ENCODE peak calls at places on chromosomes 5 and 9, in nine cellular contexts. N is astrocyte of the spinal cord, E is epithelial cell of proximal tubule, U is fibroblast of the aortic adventitia, V is adrenal gland, S is endothelial cell of umbilical vein, C is cardiac muscle cell, Y is GM06990, K is lower leg skin. B is an unnamed sample.

GRCh38 chr5:92904021-92904420 is 677.0 kb downstream of the NR2F1-AS1 start:
- DNase-seq in N (no peak), E (no peak), U (no peak), V (no peak), S (no peak), C (no peak), Y (no peak), K (no peak), B (no peak)

GRCh38 chr5:148849461-148849860 is 23.1 kb downstream of the ADRB2 start:
- DNase-seq in N (no peak), E (no peak), U (no peak), V (peak), S (no peak), C (no peak), Y (no peak), K (no peak), B (no peak)

GRCh38 chr9:107569171-107569570 is 79.6 kb upstream of the KLF4 start:
- DNase-seq in N (no peak), E (no peak), U (peak), V (peak), S (peak), C (no peak), Y (no peak), K (no peak), B (no peak)

GRCh38 chr5:78518365-78519197 is 130.0 kb downstream of the LHFPL2 start:
- DNase-seq in N (peak), E (no peak), U (peak), V (peak), S (peak), C (peak), Y (no peak), K (no peak), B (no peak)

GRCh38 chr5:151580858-151581257 is 10.3 kb downstream of the FAT2 start:
- DNase-seq in N (no peak), E (no peak), U (no peak), V (no peak), S (no peak), C (no peak), Y (no peak), K (no peak), B (no peak)

GRCh38 chr5:170248635-170249227 is 15.9 kb downstream of the C5orf58 start:
- DNase-seq in N (no peak), E (no peak), U (no peak), V (no peak), S (no peak), C (no peak), Y (no peak), K (no peak), B (no peak)

GRCh38 chr9:109448223-109448622 is 49.9 kb downstream of the PTPN3 start:
- DNase-seq in N (peak), E (no peak), U (peak), V (no peak), S (no peak), C (peak), Y (no peak), K (no peak), B (no peak)

GRCh38 chr5:96997265-96997859 is 61.5 kb downstream of the LNPEP start:
- DNase-seq in N (peak), E (peak), U (peak), V (peak), S (peak), C (peak), Y (peak), K (no peak), B (no peak)

GRCh38 chr9:30746589-30746988 is 1637.9 kb upstream of the ACO1 start:
- DNase-seq in N (no peak), E (no peak), U (no peak), V (no peak), S (no peak), C (no peak), Y (no peak), K (no peak), B (no peak)

GRCh38 chr5:53962306-53962705 is 348.1 kb downstream of the ARL15 start:
- DNase-seq in N (no peak), E (no peak), U (no peak), V (no peak), S (no peak), C (no peak), Y (no peak), K (no peak), B (no peak)

GRCh38 chr5:78547171-78547570 is 101.4 kb downstream of the LHFPL2 start:
- DNase-seq in N (peak), E (no peak), U (peak), V (peak), S (no peak), C (peak), Y (no peak), K (no peak), B (no peak)

GRCh38 chr5:146213210-146213838 is 9.9 kb downstream of the RBM27 start:
- DNase-seq in N (peak), E (peak), U (peak), V (no peak), S (peak), C (peak), Y (no peak), K (no peak), B (no peak)

GRCh38 chr5:141100243-141100805 is at the start of gene PCDHB3:
- DNase-seq in N (peak), E (no peak), U (peak), V (peak), S (peak), C (peak), Y (no peak), K (no peak), B (peak)

GRCh38 chr5:24167791-24168190 is 477.0 kb downstream of the CDH10 start:
- DNase-seq in N (no peak), E (peak), U (no peak), V (no peak), S (no peak), C (no peak), Y (no peak), K (no peak), B (no peak)

GRCh38 chr5:121366515-121366914 is 485.2 kb upstream of the FTMT start:
- DNase-seq in N (peak), E (peak), U (peak), V (no peak), S (no peak), C (no peak), Y (no peak), K (no peak), B (no peak)

GRCh38 chr5:43631182-43631910 is 28.4 kb downstream of the NNT start:
- DNase-seq in N (peak), E (no peak), U (peak), V (peak), S (peak), C (peak), Y (peak), K (peak), B (no peak)

GRCh38 chr5:73151733-73152410 is 21.1 kb upstream of the TMEM174 start:
- DNase-seq in N (peak), E (no peak), U (peak), V (no peak), S (peak), C (no peak), Y (no peak), K (no peak), B (no peak)

GRCh38 chr5:132090107-132090506 is 16.5 kb downstream of the CSF2 start:
- DNase-seq in N (peak), E (peak), U (peak), V (no peak), S (peak), C (peak), Y (no peak), K (no peak), B (no peak)

GRCh38 chr9:108779506-108779905 is 76.3 kb downstream of the ACTL7B start:
- DNase-seq in N (no peak), E (no peak), U (no peak), V (no peak), S (no peak), C (no peak), Y (no peak), K (no peak), B (no peak)

GRCh38 chr5:78799254-78800017 is 150.9 kb upstream of the LHFPL2 start:
- DNase-seq in N (peak), E (no peak), U (peak), V (no peak), S (no peak), C (peak), Y (no peak), K (no peak), B (no peak)

GRCh38 chr5:133508845-133509741 is 103.2 kb downstream of the FSTL4 start:
- DNase-seq in N (no peak), E (peak), U (no peak), V (no peak), S (no peak), C (no peak), Y (no peak), K (no peak), B (no peak)

GRCh38 chr5:98050583-98050982 is 722.9 kb upstream of the RGMB start:
- DNase-seq in N (peak), E (no peak), U (peak), V (no peak), S (no peak), C (peak), Y (no peak), K (no peak), B (no peak)

GRCh38 chr9:102497709-102498108 is 497.4 kb upstream of the CYLC2 start:
- DNase-seq in N (no peak), E (no peak), U (no peak), V (no peak), S (no peak), C (no peak), Y (no peak), K (no peak), B (no peak)

GRCh38 chr9:20650313-20650712 is 28.0 kb upstream of the MLLT3 start:
- DNase-seq in N (no peak), E (no peak), U (no peak), V (no peak), S (no peak), C (no peak), Y (no peak), K (no peak), B (no peak)

GRCh38 chr9:42852133-42852532 is 668.7 kb downstream of the SPATA31A6 start:
- DNase-seq in N (peak), E (peak), U (peak), V (peak), S (no peak), C (peak), Y (peak), K (peak), B (peak)
- H3K4me3 ChIP-seq in N (peak), E (peak), U (peak), V (no peak), S (no peak), C (peak), Y (no peak), K (peak), B (no peak)

DNA sequence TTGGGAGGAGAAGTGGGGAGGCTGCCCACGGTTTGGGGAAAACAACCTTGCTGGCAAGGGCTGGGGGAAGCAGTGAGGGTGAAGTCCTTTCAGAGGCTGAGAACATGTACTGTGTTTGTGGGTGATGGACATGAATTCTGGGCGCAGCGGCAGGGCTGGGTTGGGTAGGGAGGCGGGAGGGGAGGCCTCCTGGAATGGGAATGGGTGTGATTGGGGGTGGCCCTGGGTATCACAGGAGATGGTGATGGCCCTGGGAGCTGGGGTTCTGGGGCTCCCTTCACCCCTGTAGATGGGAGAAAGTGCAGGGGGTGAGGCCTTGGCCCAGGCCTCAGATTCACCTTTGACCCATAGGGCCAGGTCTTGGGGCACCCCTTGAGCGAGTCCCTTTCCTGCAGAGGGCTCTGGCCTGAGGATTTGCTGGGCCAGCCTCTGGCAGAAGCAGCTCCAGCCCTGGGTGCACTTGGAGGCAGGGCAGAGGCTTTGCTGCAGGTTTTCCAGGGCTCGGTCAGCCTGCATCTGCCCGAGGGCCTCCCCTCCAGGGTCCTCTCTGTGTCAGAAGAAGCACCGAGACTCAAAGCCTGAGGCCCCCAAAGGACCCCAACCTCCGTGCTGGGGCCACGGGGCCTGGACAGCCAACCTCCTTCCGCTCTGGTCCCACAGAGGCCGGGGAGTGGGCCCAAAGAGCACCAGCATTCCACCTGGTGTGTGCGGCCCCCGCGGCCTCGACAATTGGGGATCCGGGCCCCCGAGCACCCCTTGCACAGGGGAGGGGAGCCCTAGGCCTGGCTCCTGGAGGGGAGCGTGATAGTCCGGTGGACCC is 1.4 kb upstream of the TOR4A start:
- DNase-seq in N (no peak), E (no peak), U (no peak), V (no peak), S (no peak), C (no peak), Y (peak), K (no peak), B (peak)
- H3K4me3 ChIP-seq in N (no peak), E (no peak), U (no peak), V (no peak), S (no peak), C (no peak), Y (no peak), K (no peak), B (no peak)

GRCh38 chr9:2261421-2262103 is 246.4 kb downstream of the SMARCA2 start:
- DNase-seq in N (no peak), E (no peak), U (no peak), V (no peak), S (no peak), C (no peak), Y (no peak), K (no peak), B (no peak)

GRCh38 chr9:2262809-2263510 is 247.8 kb downstream of the SMARCA2 start:
- DNase-seq in N (peak), E (peak), U (peak), V (no peak), S (no peak), C (no peak), Y (no peak), K (no peak), B (no peak)

GRCh38 chr9:2263665-2264064 is 248.5 kb downstream of the SMARCA2 start:
- DNase-seq in N (no peak), E (no peak), U (no peak), V (no peak), S (no peak), C (no peak), Y (no peak), K (no peak), B (no peak)

GRCh38 chr9:2262371-2262770 is 247.2 kb downstream of the SMARCA2 start:
- DNase-seq in N (no peak), E (no peak), U (no peak), V (peak), S (no peak), C (no peak), Y (no peak), K (no peak), B (no peak)

GRCh38 chr9:2264081-2264480 is 248.9 kb downstream of the SMARCA2 start:
- DNase-seq in N (no peak), E (no peak), U (no peak), V (no peak), S (no peak), C (no peak), Y (no peak), K (no peak), B (no peak)
- H3K4me3 ChIP-seq in N (no peak), E (no peak), U (no peak), V (no peak), S (no peak), C (no peak), Y (no peak), K (no peak), B (no peak)

DNA sequence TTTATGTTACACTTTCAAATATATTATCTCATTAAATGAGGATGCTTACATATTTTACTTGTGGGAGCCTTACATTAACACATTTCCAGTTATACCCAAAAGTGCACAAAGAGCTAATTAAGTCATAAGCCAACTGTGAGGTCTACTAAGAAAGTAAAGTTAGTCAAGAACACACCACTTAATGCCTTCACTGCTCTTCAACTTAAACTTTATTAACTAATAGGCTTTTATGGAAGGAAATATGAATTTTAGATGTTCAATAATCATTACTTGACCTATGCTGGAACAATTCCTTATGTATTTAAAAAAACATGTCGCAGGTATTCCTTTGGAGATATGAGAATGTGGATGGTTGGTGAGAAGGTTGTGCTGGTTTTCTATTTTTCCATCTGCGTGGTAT is 3.4 kb downstream of the ST8SIA4 start:
- DNase-seq in N (no peak), E (no peak), U (no peak), V (no peak), S (no peak), C (no peak), Y (no peak), K (no peak), B (no peak)
- H3K4me3 ChIP-seq in N (peak), E (no peak), U (no peak), V (no peak), S (no peak), C (no peak), Y (peak), K (no peak), B (peak)

GRCh38 chr9:121816449-121816817 is 165.0 kb downstream of the DAB2IP start:
- DNase-seq in N (no peak), E (no peak), U (no peak), V (no peak), S (no peak), C (no peak), Y (no peak), K (no peak), B (no peak)
- H3K4me3 ChIP-seq in N (no peak), E (no peak), U (no peak), V (no peak), S (no peak), C (no peak), Y (no peak), K (no peak), B (no peak)

DNA sequence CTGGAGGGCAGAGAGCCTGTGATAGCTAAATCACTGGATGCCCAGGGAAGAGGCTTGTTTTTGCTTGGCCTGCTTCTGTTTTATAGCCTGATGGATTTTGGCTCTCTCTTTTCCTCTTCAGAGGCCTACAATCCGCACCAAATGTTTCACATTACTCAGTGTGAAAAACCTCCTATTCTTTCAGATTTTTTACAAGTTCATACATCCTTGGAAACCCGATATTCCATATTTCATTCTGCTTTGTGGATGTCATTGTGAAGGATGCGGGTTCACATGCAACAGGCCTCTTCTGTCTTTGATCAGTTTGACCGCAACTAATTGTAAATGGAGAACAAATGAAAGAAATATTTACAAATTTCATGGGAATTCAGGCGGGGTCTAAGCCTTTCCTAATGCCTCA is 269.9 kb downstream of the DMRT2 start:
- DNase-seq in N (no peak), E (no peak), U (no peak), V (no peak), S (no peak), C (no peak), Y (no peak), K (no peak), B (no peak)
- H3K4me3 ChIP-seq in N (no peak), E (no peak), U (no peak), V (no peak), S (no peak), C (no peak), Y (no peak), K (no peak), B (no peak)

B was measured in upper lobe of right lung.